ENCODE peak calls at places on chromosome 5, in six cellular contexts. J is left colon, O is ELR, T is left ventricle myocardium superior, N is omental fat pad, E is memory B cell. L is an unnamed sample.

GRCh38 chr5:34905564-34905963 is 9.7 kb downstream of the RAD1 start:
- DNase-seq in J (no peak), O (peak), T (no peak), N (no peak), E (no peak), L (no peak)

GRCh38 chr5:43773032-43773830 is 170.3 kb downstream of the NNT start:
- DNase-seq in J (no peak), O (peak), T (no peak), N (no peak), E (no peak), L (no peak)

GRCh38 chr5:135993894-135994514 is 34.8 kb upstream of the TGFBI start:
- DNase-seq in J (no peak), O (peak), T (no peak), N (no peak), E (no peak), L (no peak)

GRCh38 chr5:142507528-142507927 is 178.4 kb downstream of the FGF1 start:
- DNase-seq in J (no peak), O (no peak), T (no peak), N (no peak), E (no peak), L (no peak)

GRCh38 chr5:146516151-146516475 is at the start of gene GPR151:
- DNase-seq in J (no peak), O (no peak), T (no peak), N (no peak), E (no peak), L (no peak)

GRCh38 chr5:139849942-139850341 is 54.3 kb downstream of the PSD2 start:
- DNase-seq in J (no peak), O (no peak), T (no peak), N (no peak), E (no peak), L (no peak)

GRCh38 chr5:50975840-50976239 is 309.4 kb downstream of the PARP8 start:
- DNase-seq in J (no peak), O (no peak), T (no peak), N (no peak), E (no peak), L (no peak)

GRCh38 chr5:134995850-134996402 is 28.2 kb downstream of the CATSPER3 start:
- DNase-seq in J (no peak), O (no peak), T (no peak), N (no peak), E (no peak), L (no peak)

GRCh38 chr5:67203701-67204074 is 7.1 kb upstream of the CD180 start:
- DNase-seq in J (no peak), O (no peak), T (no peak), N (no peak), E (no peak), L (no peak)

L was measured in aorta.